ENCODE peak calls at places on chromosomes 1 and 21, in five cellular contexts. One of them, this sample, is unnamed.
A peak's percentile ranks its signal among the peaks of the same experiment; 100 is the strongest.

GRCh38 chr1:162029205-162029604 is 5.5 kb upstream of the OLFML2B start:
- DNase-seq in HepG2: no peak
- DNase-seq in left kidney: peak; percentile 38
- DNase-seq in activated CD4-positive, CD25-positive, alpha-beta regulatory T cell treated with anti-CD3 and anti-CD28 coated beads, Interleukin-2, amount 50 U/mL, for 72 hours: no peak
- DNase-seq in ovary: no peak
- DNase-seq in this sample: no peak

GRCh38 chr1:9539829-9540550 is 725 bp downstream of the SLC25A33 start:
- DNase-seq in HepG2: no peak
- DNase-seq in ovary: peak; percentile 77
- DNase-seq in activated CD4-positive, CD25-positive, alpha-beta regulatory T cell treated with anti-CD3 and anti-CD28 coated beads, Interleukin-2, amount 50 U/mL, for 72 hours: no peak
- DNase-seq in left kidney: peak; percentile 81
- DNase-seq in this sample: peak; percentile 59

GRCh38 chr21:37195649-37196048 is 71.5 kb downstream of the VPS26C start:
- DNase-seq in left kidney: no peak
- DNase-seq in ovary: no peak
- DNase-seq in activated CD4-positive, CD25-positive, alpha-beta regulatory T cell treated with anti-CD3 and anti-CD28 coated beads, Interleukin-2, amount 50 U/mL, for 72 hours: no peak
- DNase-seq in HepG2: no peak
- DNase-seq in this sample: no peak

GRCh38 chr1:159817276-159818041 is 9.2 kb upstream of the SLAMF8 start:
- DNase-seq in activated CD4-positive, CD25-positive, alpha-beta regulatory T cell treated with anti-CD3 and anti-CD28 coated beads, Interleukin-2, amount 50 U/mL, for 72 hours: no peak
- DNase-seq in ovary: no peak
- DNase-seq in HepG2: peak; percentile 70
- DNase-seq in left kidney: peak; percentile 31
- DNase-seq in this sample: peak; percentile 77

GRCh38 chr1:161013591-161014513 is 7.1 kb downstream of the F11R start:
- DNase-seq in ovary: peak; percentile 78
- DNase-seq in left kidney: peak; percentile 74
- DNase-seq in HepG2: peak; percentile 99
- DNase-seq in activated CD4-positive, CD25-positive, alpha-beta regulatory T cell treated with anti-CD3 and anti-CD28 coated beads, Interleukin-2, amount 50 U/mL, for 72 hours: peak; percentile 59
- DNase-seq in this sample: peak; percentile 100

GRCh38 chr1:234750922-234751595 is 141.1 kb upstream of the IRF2BP2 start:
- DNase-seq in activated CD4-positive, CD25-positive, alpha-beta regulatory T cell treated with anti-CD3 and anti-CD28 coated beads, Interleukin-2, amount 50 U/mL, for 72 hours: no peak
- DNase-seq in ovary: no peak
- DNase-seq in left kidney: no peak
- DNase-seq in HepG2: peak; percentile 99
- DNase-seq in this sample: no peak

GRCh38 chr1:86757272-86757984 is 53.1 kb downstream of the SH3GLB1 start:
- DNase-seq in ovary: no peak
- DNase-seq in activated CD4-positive, CD25-positive, alpha-beta regulatory T cell treated with anti-CD3 and anti-CD28 coated beads, Interleukin-2, amount 50 U/mL, for 72 hours: no peak
- DNase-seq in HepG2: no peak
- DNase-seq in left kidney: no peak
- DNase-seq in this sample: no peak

GRCh38 chr1:8075511-8076051 is 49.5 kb upstream of the ERRFI1 start:
- DNase-seq in HepG2: no peak
- DNase-seq in ovary: no peak
- DNase-seq in left kidney: no peak
- DNase-seq in activated CD4-positive, CD25-positive, alpha-beta regulatory T cell treated with anti-CD3 and anti-CD28 coated beads, Interleukin-2, amount 50 U/mL, for 72 hours: no peak
- DNase-seq in this sample: no peak

GRCh38 chr1:72845981-72846380 is 563.6 kb upstream of the NEGR1 start:
- DNase-seq in HepG2: no peak
- DNase-seq in ovary: no peak
- DNase-seq in activated CD4-positive, CD25-positive, alpha-beta regulatory T cell treated with anti-CD3 and anti-CD28 coated beads, Interleukin-2, amount 50 U/mL, for 72 hours: no peak
- DNase-seq in left kidney: no peak
- DNase-seq in this sample: no peak

GRCh38 chr21:44989538-44989888 is 49.7 kb downstream of the SLX9 start:
- DNase-seq in HepG2: peak; percentile 31
- DNase-seq in left kidney: no peak
- DNase-seq in activated CD4-positive, CD25-positive, alpha-beta regulatory T cell treated with anti-CD3 and anti-CD28 coated beads, Interleukin-2, amount 50 U/mL, for 72 hours: no peak
- DNase-seq in ovary: peak; percentile 66
- DNase-seq in this sample: no peak

GRCh38 chr1:74324684-74325448 is 89.7 kb downstream of the TNNI3K start:
- DNase-seq in ovary: no peak
- DNase-seq in activated CD4-positive, CD25-positive, alpha-beta regulatory T cell treated with anti-CD3 and anti-CD28 coated beads, Interleukin-2, amount 50 U/mL, for 72 hours: no peak
- DNase-seq in HepG2: peak; percentile 34
- DNase-seq in left kidney: no peak
- DNase-seq in this sample: no peak

GRCh38 chr21:45502600-45502999 is 39.6 kb downstream of the SLC19A1 start:
- DNase-seq in HepG2: no peak
- DNase-seq in left kidney: no peak
- DNase-seq in activated CD4-positive, CD25-positive, alpha-beta regulatory T cell treated with anti-CD3 and anti-CD28 coated beads, Interleukin-2, amount 50 U/mL, for 72 hours: no peak
- DNase-seq in ovary: peak; percentile 21
- DNase-seq in this sample: no peak

GRCh38 chr21:41431788-41432548 is 5.9 kb downstream of the MX1 start:
- DNase-seq in HepG2: no peak
- DNase-seq in activated CD4-positive, CD25-positive, alpha-beta regulatory T cell treated with anti-CD3 and anti-CD28 coated beads, Interleukin-2, amount 50 U/mL, for 72 hours: no peak
- DNase-seq in ovary: no peak
- DNase-seq in left kidney: no peak
- DNase-seq in this sample: no peak

GRCh38 chr1:41341756-41342562 is 19.3 kb upstream of the FOXO6 start:
- DNase-seq in left kidney: no peak
- DNase-seq in ovary: no peak
- DNase-seq in activated CD4-positive, CD25-positive, alpha-beta regulatory T cell treated with anti-CD3 and anti-CD28 coated beads, Interleukin-2, amount 50 U/mL, for 72 hours: no peak
- DNase-seq in HepG2: no peak
- DNase-seq in this sample: peak; percentile 68

GRCh38 chr1:230270185-230270939 is 155.8 kb downstream of the PGBD5 start:
- DNase-seq in left kidney: peak; percentile 23
- DNase-seq in HepG2: no peak
- DNase-seq in ovary: peak; percentile 4
- DNase-seq in activated CD4-positive, CD25-positive, alpha-beta regulatory T cell treated with anti-CD3 and anti-CD28 coated beads, Interleukin-2, amount 50 U/mL, for 72 hours: no peak
- DNase-seq in this sample: peak; percentile 59

GRCh38 chr1:193971595-193971994 is 785.2 kb upstream of the B3GALT2 start:
- DNase-seq in activated CD4-positive, CD25-positive, alpha-beta regulatory T cell treated with anti-CD3 and anti-CD28 coated beads, Interleukin-2, amount 50 U/mL, for 72 hours: no peak
- DNase-seq in ovary: no peak
- DNase-seq in left kidney: no peak
- DNase-seq in HepG2: no peak
- DNase-seq in this sample: peak; percentile 56

This sample was measured in dermis blood vessel endothelial cell.